ENCODE peak calls at places on chromosomes 3 and 15, in seven cellular contexts. One of them, this sample, is unnamed. For H3K27me3, the result is how much of the 10 kb centered on the place peaks cover.

GRCh38 chr3:134059680-134060560 is 30.2 kb upstream of the SLCO2A1 start:
- DNase-seq in prostate gland: no peak
- DNase-seq in body of pancreas: no peak
- DNase-seq in IMR-90: peak
- DNase-seq in breast epithelium: no peak
- DNase-seq in endothelial cell of umbilical vein: peak
- DNase-seq in stomach: no peak
- DNase-seq in this sample: peak

GRCh38 chr15:93029613-93030429 is 59.2 kb downstream of the RGMA start:
- DNase-seq in stomach: no peak
- DNase-seq in body of pancreas: no peak
- DNase-seq in prostate gland: no peak
- DNase-seq in IMR-90: peak
- DNase-seq in endothelial cell of umbilical vein: peak
- DNase-seq in breast epithelium: peak
- DNase-seq in this sample: peak

GRCh38 chr15:86611392-86612040 is 531.8 kb downstream of the AGBL1 start:
- DNase-seq in prostate gland: peak
- DNase-seq in body of pancreas: no peak
- DNase-seq in endothelial cell of umbilical vein: no peak
- DNase-seq in IMR-90: no peak
- DNase-seq in breast epithelium: no peak
- DNase-seq in stomach: no peak
- DNase-seq in this sample: no peak

GRCh38 chr15:68278345-68279217 is 1.0 kb downstream of the FEM1B start:
- DNase-seq in body of pancreas: peak
- DNase-seq in endothelial cell of umbilical vein: peak
- DNase-seq in stomach: no peak
- DNase-seq in breast epithelium: no peak
- DNase-seq in prostate gland: peak
- DNase-seq in IMR-90: peak
- DNase-seq in this sample: peak

GRCh38 chr3:194098036-194098871 is 37.7 kb upstream of the HES1 start:
- DNase-seq in prostate gland: no peak
- DNase-seq in body of pancreas: peak
- DNase-seq in stomach: no peak
- DNase-seq in IMR-90: no peak
- DNase-seq in endothelial cell of umbilical vein: no peak
- DNase-seq in breast epithelium: no peak
- DNase-seq in this sample: no peak

GRCh38 chr3:50478051-50478450 is 25.4 kb downstream of the CACNA2D2 start:
- DNase-seq in prostate gland: no peak
- DNase-seq in IMR-90: no peak
- DNase-seq in breast epithelium: no peak
- DNase-seq in stomach: no peak
- DNase-seq in endothelial cell of umbilical vein: no peak
- DNase-seq in body of pancreas: no peak
- DNase-seq in this sample: no peak

GRCh38 chr3:126522363-126522788 is 1.6 kb upstream of the CHST13 start:
- DNase-seq in endothelial cell of umbilical vein: peak
- DNase-seq in IMR-90: peak
- DNase-seq in breast epithelium: peak
- DNase-seq in stomach: peak
- DNase-seq in prostate gland: peak
- DNase-seq in body of pancreas: peak
- DNase-seq in this sample: peak

GRCh38 chr3:152474585-152474984 is 205.9 kb downstream of the MBNL1 start:
- DNase-seq in body of pancreas: no peak
- DNase-seq in prostate gland: no peak
- DNase-seq in endothelial cell of umbilical vein: peak
- DNase-seq in IMR-90: peak
- DNase-seq in stomach: no peak
- DNase-seq in breast epithelium: no peak
- DNase-seq in this sample: peak

GRCh38 chr15:75721923-75722870 is 9.5 kb upstream of the CSPG4 start:
- DNase-seq in IMR-90: no peak
- DNase-seq in prostate gland: no peak
- DNase-seq in endothelial cell of umbilical vein: no peak
- DNase-seq in stomach: no peak
- DNase-seq in breast epithelium: no peak
- DNase-seq in body of pancreas: no peak
- DNase-seq in this sample: no peak

GRCh38 chr3:66693461-66693912 is 192.7 kb upstream of the LRIG1 start:
- DNase-seq in IMR-90: peak
- DNase-seq in prostate gland: peak
- DNase-seq in breast epithelium: no peak
- DNase-seq in stomach: peak
- DNase-seq in endothelial cell of umbilical vein: no peak
- DNase-seq in body of pancreas: peak
- DNase-seq in this sample: peak

GRCh38 chr3:32913790-32914446 is 37.5 kb upstream of the CCR4 start:
- DNase-seq in endothelial cell of umbilical vein: no peak
- DNase-seq in body of pancreas: no peak
- DNase-seq in stomach: no peak
- DNase-seq in breast epithelium: peak
- DNase-seq in prostate gland: peak
- DNase-seq in IMR-90: no peak
- DNase-seq in this sample: peak

GRCh38 chr15:27077790-27078189 is 106.8 kb downstream of the GABRG3 start:
- DNase-seq in breast epithelium: no peak
- DNase-seq in IMR-90: no peak
- DNase-seq in body of pancreas: no peak
- DNase-seq in prostate gland: no peak
- DNase-seq in endothelial cell of umbilical vein: no peak
- DNase-seq in stomach: no peak
- DNase-seq in this sample: no peak

GRCh38 chr15:69375151-69375790 is 38.9 kb upstream of the KIF23 start:
- DNase-seq in IMR-90: no peak
- DNase-seq in endothelial cell of umbilical vein: no peak
- DNase-seq in prostate gland: no peak
- DNase-seq in body of pancreas: no peak
- DNase-seq in breast epithelium: no peak
- DNase-seq in stomach: peak
- DNase-seq in this sample: no peak

GRCh38 chr3:120824613-120825012 is 82.1 kb downstream of the GTF2E1 start:
- DNase-seq in endothelial cell of umbilical vein: no peak
- DNase-seq in body of pancreas: no peak
- DNase-seq in breast epithelium: no peak
- DNase-seq in stomach: no peak
- DNase-seq in prostate gland: no peak
- DNase-seq in IMR-90: no peak
- DNase-seq in this sample: no peak

GRCh38 chr15:56241374-56242085 is 2.1 kb downstream of the RFX7 start:
- DNase-seq in IMR-90: peak
- DNase-seq in endothelial cell of umbilical vein: peak
- DNase-seq in stomach: no peak
- DNase-seq in body of pancreas: no peak
- DNase-seq in breast epithelium: no peak
- DNase-seq in prostate gland: no peak
- DNase-seq in this sample: no peak

GRCh38 chr15:56074866-56075265 is 81.5 kb upstream of the NEDD4 start:
- DNase-seq in breast epithelium: no peak
- DNase-seq in prostate gland: no peak
- DNase-seq in IMR-90: no peak
- DNase-seq in endothelial cell of umbilical vein: no peak
- DNase-seq in stomach: no peak
- DNase-seq in body of pancreas: no peak
- DNase-seq in this sample: no peak

DNA sequence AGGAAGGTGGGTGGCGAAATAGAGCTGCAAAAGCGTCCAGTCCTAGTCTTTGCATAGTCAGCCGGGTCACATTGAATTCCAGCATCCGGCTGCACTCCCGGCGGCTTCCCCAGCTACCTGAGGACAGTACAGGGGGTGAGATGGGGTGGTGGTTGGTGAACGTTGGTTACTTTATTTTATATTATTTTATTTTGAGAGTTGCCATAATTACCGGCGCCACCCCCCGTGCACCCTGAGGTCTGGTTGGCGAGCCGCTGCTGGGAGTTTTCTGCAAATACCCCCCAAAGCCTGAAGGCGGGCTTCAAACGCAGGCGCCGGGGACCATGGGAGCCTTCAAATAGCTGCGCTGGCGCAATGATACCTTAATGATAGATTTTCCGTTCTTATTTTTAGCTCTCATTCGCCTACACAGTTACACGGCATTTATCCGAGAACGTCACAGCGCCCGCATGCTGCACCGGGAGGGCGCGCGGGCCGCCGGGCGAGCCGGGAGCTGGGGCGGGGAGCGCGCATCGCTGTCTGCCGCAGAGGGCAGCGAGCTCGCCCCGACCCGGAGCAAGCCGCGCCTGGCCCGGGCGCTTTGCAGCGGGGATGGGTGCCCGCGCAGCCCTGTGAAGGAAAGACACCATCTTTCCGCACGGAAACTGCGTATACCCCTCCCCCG is 756 bp upstream of the RASGRF1 start:
- DNase-seq in endothelial cell of umbilical vein: no peak
- DNase-seq in body of pancreas: no peak
- DNase-seq in prostate gland: no peak
- DNase-seq in IMR-90: peak
- DNase-seq in breast epithelium: no peak
- DNase-seq in stomach: no peak
- DNase-seq in this sample: no peak
- H3K27me3 ChIP-seq in endothelial cell of umbilical vein: under half
- H3K27me3 ChIP-seq in body of pancreas: under half
- H3K27me3 ChIP-seq in prostate gland: under half
- H3K27me3 ChIP-seq in IMR-90: under half
- H3K27me3 ChIP-seq in breast epithelium: under half
- H3K27me3 ChIP-seq in stomach: half or more
- H3K27me3 ChIP-seq in this sample: under half

DNA sequence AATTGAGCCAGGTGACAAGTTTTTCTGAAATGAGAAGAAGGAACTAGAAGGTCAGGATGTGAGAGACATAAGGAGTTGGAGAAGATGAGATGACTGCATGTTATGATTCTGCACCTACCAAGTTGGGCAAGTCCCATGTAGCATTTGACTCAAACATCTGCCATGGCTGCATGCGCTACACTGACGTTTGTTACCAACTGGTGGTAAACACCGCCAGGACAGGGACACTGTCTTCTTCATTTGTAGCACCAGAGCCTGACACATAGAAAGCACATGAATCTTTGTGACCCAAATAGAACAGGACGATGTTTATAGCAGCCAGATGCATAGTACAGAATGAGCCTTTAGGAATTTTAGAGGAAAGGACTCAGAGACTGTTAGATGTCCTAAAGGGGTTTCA is 236.7 kb downstream of the MYRIP start:
- DNase-seq in IMR-90: no peak
- DNase-seq in endothelial cell of umbilical vein: no peak
- DNase-seq in prostate gland: no peak
- DNase-seq in stomach: no peak
- DNase-seq in breast epithelium: no peak
- DNase-seq in body of pancreas: no peak
- DNase-seq in this sample: no peak
- H3K27ac ChIP-seq in IMR-90: no peak
- H3K27ac ChIP-seq in endothelial cell of umbilical vein: no peak
- H3K27ac ChIP-seq in prostate gland: no peak
- H3K27ac ChIP-seq in stomach: no peak
- H3K27ac ChIP-seq in breast epithelium: no peak
- H3K27ac ChIP-seq in body of pancreas: no peak
- H3K27ac ChIP-seq in this sample: no peak

GRCh38 chr3:98561727-98562521 is 30.1 kb downstream of the GPR15 start:
- DNase-seq in prostate gland: no peak
- DNase-seq in endothelial cell of umbilical vein: no peak
- DNase-seq in IMR-90: peak
- DNase-seq in breast epithelium: no peak
- DNase-seq in stomach: no peak
- DNase-seq in body of pancreas: no peak
- DNase-seq in this sample: no peak

GRCh38 chr3:98563661-98564281 is 29.6 kb downstream of the CPOX start:
- DNase-seq in breast epithelium: no peak
- DNase-seq in endothelial cell of umbilical vein: no peak
- DNase-seq in prostate gland: no peak
- DNase-seq in IMR-90: peak
- DNase-seq in body of pancreas: no peak
- DNase-seq in stomach: no peak
- DNase-seq in this sample: no peak

GRCh38 chr3:98565843-98566242 is 27.6 kb downstream of the CPOX start:
- DNase-seq in breast epithelium: no peak
- DNase-seq in body of pancreas: no peak
- DNase-seq in stomach: no peak
- DNase-seq in prostate gland: no peak
- DNase-seq in endothelial cell of umbilical vein: no peak
- DNase-seq in IMR-90: no peak
- DNase-seq in this sample: no peak

GRCh38 chr3:98565237-98565643 is 28.2 kb downstream of the CPOX start:
- DNase-seq in IMR-90: no peak
- DNase-seq in body of pancreas: no peak
- DNase-seq in endothelial cell of umbilical vein: no peak
- DNase-seq in breast epithelium: no peak
- DNase-seq in stomach: no peak
- DNase-seq in prostate gland: no peak
- DNase-seq in this sample: no peak

DNA sequence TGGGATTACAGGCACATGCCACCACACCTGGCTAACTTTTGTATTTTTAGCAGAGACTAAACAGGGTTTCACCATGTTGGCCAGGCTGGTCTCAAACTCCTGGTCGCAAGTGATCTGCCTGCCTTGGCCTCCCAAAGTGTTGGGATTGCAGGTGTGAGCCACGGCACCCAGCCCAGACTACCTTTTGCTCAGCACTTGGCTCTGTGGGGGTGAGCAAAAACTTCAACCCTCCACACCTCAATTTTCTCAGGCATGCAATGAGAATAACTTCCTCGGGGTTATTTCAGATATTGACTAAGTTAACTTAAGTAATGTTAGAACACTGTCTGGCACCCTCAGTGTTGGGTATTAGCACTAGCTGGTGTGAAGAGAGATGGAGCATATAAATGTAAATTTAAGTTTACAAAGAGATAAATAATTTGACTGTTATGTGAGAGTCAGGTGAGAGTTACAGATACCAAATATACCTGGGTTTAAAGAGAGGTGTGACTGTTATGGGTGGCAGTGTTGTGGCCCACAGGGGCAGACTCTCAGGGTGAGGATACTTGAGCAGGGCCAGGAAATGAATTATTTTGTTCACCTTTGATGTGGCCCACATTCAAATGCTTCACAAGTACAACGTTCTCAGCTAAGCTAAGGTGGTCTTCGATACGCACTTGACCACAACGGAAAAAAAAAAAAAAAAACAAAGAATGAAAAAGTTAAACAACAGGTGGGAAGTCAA is 29.0 kb downstream of the CPOX start:
- DNase-seq in endothelial cell of umbilical vein: no peak
- DNase-seq in body of pancreas: no peak
- DNase-seq in stomach: no peak
- DNase-seq in breast epithelium: no peak
- DNase-seq in prostate gland: no peak
- DNase-seq in IMR-90: no peak
- DNase-seq in this sample: no peak
- TF ChIP-seq POLR2A in endothelial cell of umbilical vein: no peak
- TF ChIP-seq POLR2A in body of pancreas: no peak
- TF ChIP-seq POLR2A in stomach: no peak
- TF ChIP-seq POLR2A in breast epithelium: no peak
- TF ChIP-seq POLR2A in prostate gland: no peak
- TF ChIP-seq POLR2A in IMR-90: no peak
- TF ChIP-seq POLR2A in this sample: no peak

DNA sequence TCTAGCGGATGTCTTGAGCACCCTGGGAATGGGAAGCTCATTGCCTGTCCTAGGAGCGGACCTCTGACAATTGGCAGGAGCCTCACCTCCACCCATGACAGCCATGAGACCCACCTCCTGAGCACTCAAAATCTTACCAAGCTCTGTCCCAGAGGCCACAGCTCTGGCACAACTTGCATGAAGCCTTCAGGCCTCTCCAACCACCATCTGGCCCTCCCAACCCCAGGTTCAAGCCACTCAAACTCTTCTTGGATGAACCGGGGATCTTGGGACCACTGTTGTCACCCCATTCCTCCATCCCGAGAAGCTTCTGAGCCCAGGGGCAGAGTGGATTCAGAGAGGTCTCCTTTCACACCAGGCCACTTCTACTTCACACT is 1.5 kb downstream of the VIPR1 start:
- DNase-seq in stomach: peak
- DNase-seq in body of pancreas: peak
- DNase-seq in breast epithelium: peak
- DNase-seq in prostate gland: no peak
- DNase-seq in endothelial cell of umbilical vein: no peak
- DNase-seq in IMR-90: no peak
- DNase-seq in this sample: peak
- H3K27me3 ChIP-seq in stomach: under half
- H3K27me3 ChIP-seq in body of pancreas: under half
- H3K27me3 ChIP-seq in breast epithelium: under half
- H3K27me3 ChIP-seq in prostate gland: under half
- H3K27me3 ChIP-seq in endothelial cell of umbilical vein: under half
- H3K27me3 ChIP-seq in IMR-90: half or more
- H3K27me3 ChIP-seq in this sample: under half